ENCODE peak calls at places on chromosomes 6 and 20, in nine cellular contexts. O, X, Y, K, L, Q, U, N and P are unnamed samples.

GRCh38 chr20:6665621-6666345 is 101.7 kb upstream of the BMP2 start:
- DNase-seq in O (no peak), X (no peak), Y (no peak), K (no peak), L (no peak), Q (no peak), U (no peak), N (no peak), P (no peak)

GRCh38 chr20:54680872-54681297 is 205.5 kb downstream of the DOK5 start:
- DNase-seq in O (no peak), X (peak), Y (peak), K (no peak), L (peak), Q (peak), U (no peak), N (no peak), P (peak)

GRCh38 chr6:106731144-106731842 is 101.9 kb downstream of the QRSL1 start:
- DNase-seq in O (no peak), X (peak), Y (no peak), K (no peak), L (no peak), Q (no peak), U (no peak), N (no peak), P (no peak)

GRCh38 chr6:54847799-54848597 is 1.4 kb downstream of the FAM83B start:
- DNase-seq in O (no peak), X (no peak), Y (no peak), K (no peak), L (no peak), Q (no peak), U (no peak), N (no peak), P (no peak)

GRCh38 chr20:44979090-44979621 is 12.8 kb downstream of the STK4 start:
- DNase-seq in O (no peak), X (peak), Y (no peak), K (no peak), L (peak), Q (no peak), U (no peak), N (peak), P (peak)

GRCh38 chr6:16204653-16205376 is 33.6 kb upstream of the GMPR start:
- DNase-seq in O (no peak), X (no peak), Y (no peak), K (no peak), L (no peak), Q (no peak), U (no peak), N (no peak), P (no peak)

GRCh38 chr20:47127986-47128385 is 228.5 kb downstream of the ZMYND8 start:
- DNase-seq in O (no peak), X (no peak), Y (no peak), K (no peak), L (no peak), Q (peak), U (no peak), N (no peak), P (no peak)

GRCh38 chr6:73516712-73517489 is 3.9 kb downstream of the EEF1A1 start:
- DNase-seq in O (no peak), X (no peak), Y (no peak), K (no peak), L (no peak), Q (no peak), U (no peak), N (no peak), P (no peak)

GRCh38 chr6:131225959-131226358 is 90.7 kb downstream of the AKAP7 start:
- DNase-seq in O (no peak), X (no peak), Y (no peak), K (no peak), L (no peak), Q (no peak), U (no peak), N (no peak), P (no peak)

GRCh38 chr20:58851221-58851968 is 693 bp upstream of the GNAS-AS1 start:
- DNase-seq in O (no peak), X (no peak), Y (no peak), K (no peak), L (no peak), Q (peak), U (no peak), N (peak), P (no peak)

GRCh38 chr6:151661509-151661908 is 146.0 kb upstream of the ESR1 start:
- DNase-seq in O (no peak), X (no peak), Y (no peak), K (no peak), L (no peak), Q (no peak), U (no peak), N (no peak), P (no peak)

GRCh38 chr6:163438298-163438939 is 23.9 kb downstream of the QKI start:
- DNase-seq in O (no peak), X (no peak), Y (no peak), K (no peak), L (no peak), Q (no peak), U (no peak), N (no peak), P (no peak)

GRCh38 chr6:108945686-108946158 is 97.5 kb downstream of the ARMC2 start:
- DNase-seq in O (peak), X (peak), Y (peak), K (peak), L (no peak), Q (no peak), U (peak), N (no peak), P (no peak)

GRCh38 chr6:72683797-72684196 is 61.9 kb downstream of the KCNQ5 start:
- DNase-seq in O (no peak), X (no peak), Y (no peak), K (no peak), L (no peak), Q (no peak), U (no peak), N (peak), P (peak)

GRCh38 chr20:57106692-57107091 is 159.7 kb downstream of the BMP7 start:
- DNase-seq in O (no peak), X (no peak), Y (no peak), K (no peak), L (no peak), Q (no peak), U (no peak), N (no peak), P (no peak)

GRCh38 chr20:48476854-48477253 is 350.9 kb downstream of the PREX1 start:
- DNase-seq in O (no peak), X (no peak), Y (no peak), K (no peak), L (no peak), Q (no peak), U (no peak), N (no peak), P (no peak)

DNA sequence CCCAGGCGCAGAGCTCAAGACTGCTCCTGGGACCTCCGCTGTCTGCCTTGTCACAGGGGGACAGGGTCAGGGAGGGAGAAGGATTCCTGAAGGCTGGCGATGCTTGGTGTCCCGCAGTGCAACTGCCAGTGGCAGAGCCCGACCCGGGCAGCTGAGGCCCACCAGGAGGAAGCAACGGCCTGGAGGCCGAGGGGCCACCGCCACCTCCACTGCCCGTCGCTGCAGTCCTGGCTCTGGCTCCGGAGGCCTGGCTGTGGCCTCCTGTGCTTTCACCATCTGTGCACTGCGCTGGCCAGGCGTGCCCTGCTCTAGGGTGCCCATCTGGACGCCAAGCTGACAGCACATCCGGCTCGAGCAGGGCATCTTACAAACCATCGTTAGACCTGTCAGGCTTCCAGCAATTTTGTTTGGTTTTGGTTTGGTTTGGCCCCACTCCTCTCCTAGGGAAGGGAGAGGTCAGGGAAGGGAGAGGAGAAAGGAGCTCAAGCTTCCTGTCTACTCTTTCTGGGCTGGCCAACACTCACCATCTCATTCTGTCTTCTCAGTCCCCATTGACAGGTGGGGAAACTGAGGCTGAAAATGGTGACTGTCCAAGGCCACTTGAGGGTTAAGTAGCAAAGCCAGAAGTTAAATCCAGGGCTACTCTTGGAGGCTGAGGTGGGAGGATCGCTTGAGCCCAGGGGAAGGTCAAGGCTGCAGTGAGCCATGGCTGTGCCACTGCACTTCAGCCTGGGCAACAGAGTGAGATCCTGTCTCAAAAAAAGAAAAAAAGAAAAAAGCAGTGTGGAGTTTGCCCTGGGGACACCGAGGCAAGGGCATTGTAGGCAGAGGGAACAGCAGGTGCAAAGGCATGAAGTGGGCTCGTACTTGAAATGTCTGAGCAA is 37.7 kb upstream of the NOL4L start:
- DNase-seq in O (no peak), X (no peak), Y (no peak), K (no peak), L (no peak), Q (no peak), U (no peak), N (no peak), P (no peak)
- TF ChIP-seq CTCF in O (no peak), X (no peak), Y (no peak), K (no peak), L (no peak), Q (no peak), U (no peak), N (no peak), P (no peak)

GRCh38 chr6:11129908-11130565 is 18.5 kb upstream of the ERVFRD-1 start:
- DNase-seq in O (no peak), X (no peak), Y (no peak), K (no peak), L (no peak), Q (no peak), U (no peak), N (no peak), P (peak)

GRCh38 chr6:11126876-11127275 is 15.4 kb upstream of the ERVFRD-1 start:
- DNase-seq in O (no peak), X (no peak), Y (peak), K (no peak), L (no peak), Q (no peak), U (no peak), N (no peak), P (no peak)

GRCh38 chr6:11130605-11131004 is 19.1 kb upstream of the ERVFRD-1 start:
- DNase-seq in O (no peak), X (no peak), Y (no peak), K (no peak), L (no peak), Q (no peak), U (no peak), N (no peak), P (no peak)

GRCh38 chr6:11132191-11132590 is 20.7 kb upstream of the ERVFRD-1 start:
- DNase-seq in O (no peak), X (no peak), Y (no peak), K (no peak), L (no peak), Q (no peak), U (no peak), N (no peak), P (no peak)

GRCh38 chr6:11128608-11129007 is 17.1 kb upstream of the ERVFRD-1 start:
- DNase-seq in O (no peak), X (no peak), Y (no peak), K (no peak), L (no peak), Q (no peak), U (no peak), N (no peak), P (no peak)
- TF ChIP-seq CTCF in O (no peak), X (no peak), Y (no peak), K (no peak), L (no peak), Q (no peak), U (peak), N (no peak), P (no peak)

DNA sequence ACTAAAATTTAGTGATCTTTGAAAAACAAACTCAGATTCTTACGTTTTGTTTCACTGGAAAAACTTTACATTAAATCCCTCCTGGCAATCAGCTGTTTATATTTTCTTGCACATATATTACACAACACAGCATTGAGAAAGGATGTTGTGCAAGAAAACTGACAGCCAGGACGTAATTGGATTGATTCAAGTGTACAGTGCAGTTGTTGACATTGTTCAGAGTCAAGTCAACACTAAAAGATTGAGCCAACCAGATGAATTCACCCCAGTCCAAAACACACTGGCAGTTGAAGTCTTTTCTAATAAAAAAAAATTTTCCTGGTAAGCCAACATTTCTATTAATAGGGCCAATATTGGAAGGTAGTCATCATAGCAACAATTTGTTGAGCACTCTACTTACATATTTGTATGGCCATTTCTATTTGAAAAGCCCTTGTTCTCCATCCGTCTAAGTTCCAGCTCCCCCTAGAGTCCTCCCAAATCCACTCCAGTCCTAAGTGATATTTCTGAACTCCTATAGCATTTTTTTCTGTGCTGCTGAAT is 20.9 kb upstream of the VNN1 start:
- DNase-seq in O (peak), X (no peak), Y (no peak), K (no peak), L (peak), Q (no peak), U (no peak), N (no peak), P (no peak)
- TF ChIP-seq CTCF in O (peak), X (no peak), Y (peak), K (peak), L (no peak), Q (peak), U (peak), N (peak), P (no peak)

DNA sequence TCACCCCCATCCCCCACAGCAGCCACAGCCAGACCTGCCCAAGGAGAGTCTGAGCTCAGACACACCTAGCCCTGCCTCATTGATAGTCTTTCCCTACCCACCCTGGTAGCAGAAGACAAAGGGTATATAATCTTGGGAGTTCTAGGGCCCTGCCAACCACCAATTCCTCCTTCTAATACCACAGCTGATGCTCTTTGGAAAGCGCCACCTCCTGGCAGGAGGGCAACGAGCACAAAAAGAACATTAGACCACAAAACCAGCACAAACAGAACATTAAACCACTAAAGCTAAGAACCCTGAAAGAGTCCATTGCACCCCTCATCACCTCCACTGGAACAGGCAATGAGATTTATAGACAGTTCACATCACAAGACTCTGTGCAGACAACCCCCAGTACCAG is 195.8 kb upstream of the FUT9 start:
- DNase-seq in O (no peak), X (no peak), Y (no peak), K (no peak), L (no peak), Q (no peak), U (no peak), N (no peak), P (no peak)
- TF ChIP-seq CTCF in O (no peak), X (no peak), Y (no peak), K (no peak), L (no peak), Q (peak), U (peak), N (peak), P (no peak)

GRCh38 chr6:134830194-134830593 is 119.7 kb downstream of the ALDH8A1 start:
- DNase-seq in O (no peak), X (no peak), Y (no peak), K (no peak), L (no peak), Q (no peak), U (no peak), N (no peak), P (no peak)
- TF ChIP-seq CTCF in O (no peak), X (no peak), Y (no peak), K (no peak), L (no peak), Q (no peak), U (no peak), N (no peak), P (no peak)

DNA sequence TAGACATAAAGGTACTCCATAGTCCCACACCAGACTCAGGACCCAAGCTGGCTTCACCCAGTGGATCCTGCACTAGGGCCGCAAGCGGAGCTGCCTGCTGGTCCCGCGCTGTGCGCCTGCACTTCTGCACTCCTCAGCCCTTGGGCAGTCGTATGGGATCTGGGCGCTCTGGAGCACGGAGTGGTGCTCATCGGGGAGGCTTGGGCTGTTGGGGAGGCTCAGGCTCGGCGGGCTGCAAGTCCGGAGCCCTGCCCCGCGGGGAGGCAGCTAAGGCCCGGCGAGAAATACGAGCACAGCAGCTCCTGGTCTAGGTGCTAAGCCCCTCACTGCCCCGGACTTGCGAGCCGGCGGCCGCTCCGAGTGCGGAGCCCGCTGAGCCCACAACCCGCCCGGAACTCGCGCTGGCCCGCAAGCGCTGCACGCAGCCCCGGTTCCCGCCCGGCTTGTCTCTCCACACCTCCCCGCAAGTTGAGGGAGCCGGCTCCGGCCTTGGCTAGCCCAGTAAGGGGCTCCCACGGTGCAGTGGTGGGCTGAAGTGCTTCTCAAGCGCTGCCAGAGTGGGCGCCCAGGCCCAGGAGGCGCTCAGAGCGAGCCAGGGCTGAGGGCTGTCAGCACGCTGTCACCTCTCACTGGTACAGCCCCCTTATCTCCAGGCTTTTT is 33.4 kb upstream of the GCNT2 start:
- DNase-seq in O (no peak), X (no peak), Y (no peak), K (no peak), L (no peak), Q (peak), U (no peak), N (no peak), P (no peak)
- TF ChIP-seq CTCF in O (no peak), X (no peak), Y (no peak), K (no peak), L (no peak), Q (no peak), U (no peak), N (no peak), P (no peak)

DNA sequence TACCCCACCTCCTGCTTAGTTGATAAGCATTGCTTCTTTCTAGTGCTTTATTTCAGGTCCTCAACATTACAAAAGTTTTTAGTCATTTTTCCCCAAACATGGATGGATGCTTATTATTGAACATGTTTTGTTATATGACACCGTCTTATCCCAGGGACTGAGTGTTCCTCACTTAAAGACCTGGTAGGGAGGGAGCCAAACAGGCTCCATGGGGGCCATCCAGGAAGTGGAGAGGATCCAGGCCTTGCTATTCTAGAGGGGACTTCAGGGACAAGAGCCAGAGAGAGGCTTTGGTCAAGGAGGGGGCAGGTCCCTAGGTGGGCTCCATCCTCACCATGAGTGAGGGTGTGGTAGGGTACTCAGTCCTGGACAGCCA is 7.4 kb downstream of the SLC32A1 start:
- DNase-seq in O (no peak), X (no peak), Y (no peak), K (no peak), L (no peak), Q (no peak), U (no peak), N (no peak), P (no peak)
- TF ChIP-seq CTCF in O (no peak), X (no peak), Y (no peak), K (no peak), L (peak), Q (no peak), U (no peak), N (no peak), P (no peak)